ENCODE peak calls at places on chromosomes 7 and 10, in eight cellular contexts. Y is pancreas, J is PC-3, T is heart left ventricle, D is foreskin fibroblast, S is thoracic aorta, L is BE2C, G is cardiac muscle cell. A is an unnamed sample.

GRCh38 chr7:64206903-64207302 is at the start of gene ZNF735:
- DNase-seq in Y (no peak), L (no peak), J (no peak), T (no peak), D (no peak), G (no peak), S (no peak), A (no peak)

GRCh38 chr7:99272476-99273045 is at the start of gene MYH16:
- DNase-seq in L (no peak), J (peak), S (no peak), Y (no peak), D (no peak), G (no peak), T (no peak), A (peak)

GRCh38 chr10:99658622-99659030 is 683 bp upstream of the ENTPD7 start:
- DNase-seq in S (peak), G (peak), L (peak), J (no peak), Y (peak), T (peak), D (peak), A (peak)

GRCh38 chr7:128024154-128024553 is 7.1 kb downstream of the LRRC4 start:
- DNase-seq in T (no peak), J (no peak), S (no peak), Y (no peak), G (no peak), L (no peak), D (no peak), A (no peak)

GRCh38 chr7:127874951-127875608 is 156.2 kb downstream of the LRRC4 start:
- DNase-seq in L (no peak), Y (no peak), S (no peak), G (no peak), D (no peak), T (no peak), J (no peak), A (no peak)

GRCh38 chr10:76133597-76134255 is 702.3 kb downstream of the LRMDA start:
- DNase-seq in L (peak), S (no peak), T (no peak), Y (no peak), D (peak), G (no peak), J (no peak), A (no peak)

GRCh38 chr7:64802699-64803098 is 8.5 kb downstream of the ZNF138 start:
- DNase-seq in S (no peak), J (no peak), L (no peak), T (no peak), Y (no peak), D (no peak), G (no peak), A (no peak)

GRCh38 chr7:7564323-7564780 is 2.3 kb upstream of the MIOS start:
- DNase-seq in S (no peak), G (peak), Y (no peak), T (no peak), L (no peak), D (peak), J (peak), A (peak)

GRCh38 chr7:55309040-55309991 is 55.8 kb upstream of the LANCL2 start:
- DNase-seq in S (no peak), D (no peak), Y (no peak), J (no peak), L (no peak), G (no peak), T (no peak), A (no peak)

GRCh38 chr7:128409435-128410091 is at the start of gene IMPDH1:
- DNase-seq in T (peak), S (peak), L (peak), G (peak), D (peak), Y (peak), J (peak), A (peak)

GRCh38 chr10:2949948-2950354 is 117.4 kb upstream of the PFKP start:
- DNase-seq in J (peak), D (no peak), L (no peak), S (no peak), Y (no peak), T (no peak), G (no peak), A (peak)

GRCh38 chr7:81624021-81624630 is 145.7 kb downstream of the HGF start:
- DNase-seq in L (no peak), G (no peak), T (no peak), Y (no peak), D (no peak), J (peak), S (no peak), A (no peak)

GRCh38 chr7:128032605-128033235 is 1.5 kb upstream of the LRRC4 start:
- DNase-seq in J (no peak), T (no peak), L (no peak), G (peak), D (no peak), Y (no peak), S (no peak), A (no peak)

GRCh38 chr10:96468845-96469244 is 44.9 kb downstream of the TLL2 start:
- DNase-seq in J (no peak), D (no peak), S (no peak), L (no peak), G (no peak), T (no peak), Y (no peak), A (no peak)

GRCh38 chr10:34813626-34814227 is 1.4 kb downstream of the PARD3 start:
- DNase-seq in L (no peak), D (no peak), T (peak), J (peak), Y (no peak), S (no peak), G (peak), A (peak)

GRCh38 chr7:78139335-78139734 is 340.8 kb downstream of the PHTF2 start:
- DNase-seq in J (no peak), L (peak), D (peak), S (no peak), G (no peak), T (no peak), Y (no peak), A (no peak)

GRCh38 chr10:114770009-114770408 is 51.6 kb upstream of the FHIP2A start:
- DNase-seq in T (no peak), L (no peak), S (no peak), J (no peak), Y (no peak), D (no peak), G (no peak), A (no peak)

GRCh38 chr10:114767589-114768393 is 53.8 kb upstream of the FHIP2A start:
- DNase-seq in S (no peak), L (peak), T (peak), D (no peak), G (no peak), Y (peak), J (peak), A (peak)

GRCh38 chr10:114767101-114767588 is 54.4 kb upstream of the FHIP2A start:
- DNase-seq in S (no peak), T (no peak), L (no peak), Y (no peak), D (peak), G (peak), J (peak), A (peak)

GRCh38 chr10:114766470-114766869 is 55.1 kb upstream of the FHIP2A start:
- DNase-seq in S (no peak), Y (no peak), G (no peak), J (peak), T (no peak), L (no peak), D (no peak), A (no peak)

GRCh38 chr10:114768394-114768786 is 53.2 kb upstream of the FHIP2A start:
- DNase-seq in J (no peak), L (no peak), Y (no peak), T (no peak), S (no peak), G (no peak), D (no peak), A (no peak)
- H3K4me3 ChIP-seq in J (peak), L (peak), Y (peak), T (peak), S (peak), G (peak), D (peak), A (peak)

DNA sequence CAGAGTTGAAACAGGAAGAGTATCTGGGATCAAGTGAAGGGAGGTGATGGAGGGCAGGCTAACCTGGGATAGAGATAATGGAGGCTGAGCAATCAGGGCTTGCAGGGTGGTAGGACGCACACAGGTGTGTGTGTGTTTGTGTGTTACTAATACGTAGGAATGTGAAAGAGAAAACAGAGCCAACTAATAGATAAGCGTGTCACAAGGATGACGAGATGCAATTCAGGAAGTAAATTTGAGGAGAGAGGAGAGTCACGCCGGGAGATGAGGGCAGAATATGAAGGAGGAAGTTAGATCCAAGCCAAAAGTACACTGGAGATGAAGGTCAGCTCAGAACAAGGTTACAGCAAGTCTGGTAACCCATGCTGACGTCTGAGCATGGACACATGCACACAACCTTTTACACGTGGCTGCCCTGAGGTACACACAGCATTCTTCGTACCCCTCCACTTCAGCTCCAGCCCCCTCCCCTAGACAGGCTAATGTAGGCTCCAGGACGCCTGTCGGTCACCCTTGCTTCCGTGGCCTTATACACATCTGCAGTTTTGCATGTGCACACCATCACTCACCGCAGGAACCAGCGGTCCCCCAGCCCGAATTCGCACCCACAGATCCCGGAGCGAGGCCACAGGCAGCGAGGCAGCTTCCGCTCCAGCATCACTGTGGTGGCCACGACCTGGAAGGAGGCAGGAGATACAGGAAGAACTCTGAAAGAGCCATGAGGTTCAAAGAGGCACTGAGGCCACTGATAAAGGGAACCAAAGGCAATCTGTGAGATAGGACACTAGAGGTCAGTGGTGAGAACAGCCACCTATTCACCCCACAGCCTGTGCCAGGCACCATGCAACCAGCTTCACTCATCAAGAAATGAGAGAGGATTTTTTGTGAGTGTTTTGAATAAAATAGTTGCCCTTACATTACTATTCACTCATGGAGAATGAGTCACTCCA is 23.7 kb upstream of the TRPV6 start:
- DNase-seq in T (no peak), D (no peak), L (no peak), J (no peak), Y (no peak), S (no peak), G (peak), A (no peak)
- TF ChIP-seq CTCF in T (no peak), D (peak), L (peak), J (peak), Y (no peak), S (no peak), G (peak), A (peak)

GRCh38 chr10:18400201-18400910 is 251.0 kb downstream of the NSUN6 start:
- DNase-seq in S (no peak), L (no peak), D (no peak), T (no peak), J (no peak), G (no peak), Y (no peak), A (no peak)

GRCh38 chr10:18400911-18401260 is 250.5 kb downstream of the NSUN6 start:
- DNase-seq in J (no peak), S (no peak), D (no peak), Y (peak), T (no peak), G (no peak), L (no peak), A (no peak)

GRCh38 chr10:18404530-18404929 is 246.9 kb downstream of the NSUN6 start:
- DNase-seq in G (no peak), Y (no peak), L (no peak), T (no peak), D (no peak), S (no peak), J (no peak), A (no peak)

GRCh38 chr10:18401416-18402195 is 249.8 kb downstream of the NSUN6 start:
- DNase-seq in T (no peak), L (no peak), Y (no peak), S (no peak), D (no peak), G (no peak), J (no peak), A (no peak)

GRCh38 chr10:18402766-18403346 is 248.5 kb downstream of the NSUN6 start:
- DNase-seq in G (no peak), S (no peak), J (no peak), L (no peak), T (no peak), D (no peak), Y (no peak), A (no peak)
- H3K4me3 ChIP-seq in G (no peak), S (no peak), J (no peak), L (no peak), T (no peak), D (no peak), Y (no peak), A (no peak)

GRCh38 chr10:13354783-13355182 is 6.7 kb upstream of the SEPHS1 start:
- DNase-seq in S (no peak), Y (no peak), T (no peak), L (no peak), D (no peak), J (no peak), G (no peak), A (no peak)

GRCh38 chr10:13351340-13351915 is 3.3 kb upstream of the SEPHS1 start:
- DNase-seq in J (no peak), T (no peak), D (no peak), Y (no peak), L (no peak), G (no peak), S (no peak), A (no peak)

GRCh38 chr10:13356392-13356791 is 8.3 kb upstream of the SEPHS1 start:
- DNase-seq in G (no peak), Y (no peak), J (no peak), D (no peak), S (no peak), T (no peak), L (no peak), A (no peak)

GRCh38 chr10:13349776-13350274 is 1.7 kb upstream of the SEPHS1 start:
- DNase-seq in L (no peak), S (no peak), Y (peak), T (peak), G (peak), D (peak), J (peak), A (peak)

GRCh38 chr10:13352519-13352918 is 4.4 kb upstream of the SEPHS1 start:
- DNase-seq in D (no peak), S (no peak), T (no peak), G (no peak), J (no peak), Y (no peak), L (no peak), A (no peak)
- TF ChIP-seq CTCF in D (no peak), S (no peak), T (no peak), G (no peak), J (no peak), Y (no peak), L (peak), A (no peak)

GRCh38 chr7:13989944-13990295 is 454 bp upstream of the ETV1 start:
- DNase-seq in L (no peak), D (no peak), S (no peak), G (no peak), J (no peak), T (no peak), Y (no peak), A (no peak)
- H3K4me3 ChIP-seq in L (peak), D (peak), S (peak), G (peak), J (peak), T (peak), Y (peak), A (peak)

GRCh38 chr10:32600317-32600716 is 154.4 kb downstream of the CCDC7 start:
- DNase-seq in G (no peak), T (no peak), J (no peak), Y (no peak), S (no peak), L (no peak), D (no peak), A (no peak)
- TF ChIP-seq CTCF in G (no peak), T (no peak), J (no peak), Y (no peak), S (no peak), L (no peak), D (no peak), A (no peak)

DNA sequence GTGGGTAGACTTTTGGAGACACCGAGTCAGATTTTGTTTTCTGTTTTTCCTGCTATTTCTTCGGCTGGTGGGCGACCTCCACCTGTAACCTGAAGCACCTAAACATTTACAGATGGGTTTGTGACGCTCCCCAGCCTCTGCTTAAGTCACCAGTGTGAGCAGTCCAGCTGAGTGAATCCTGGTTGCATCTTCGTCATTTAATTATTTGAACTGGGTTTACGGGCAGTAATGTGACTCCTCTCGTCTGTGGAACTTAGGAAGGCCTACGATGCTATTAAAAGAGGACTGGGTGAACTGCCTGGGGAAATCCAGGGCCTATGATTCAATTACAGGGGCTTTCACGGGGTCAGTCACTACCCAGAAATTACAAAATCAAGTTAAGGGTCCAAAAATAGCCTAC is 52.5 kb downstream of the WNT2 start:
- DNase-seq in D (peak), T (no peak), G (no peak), S (no peak), J (peak), Y (no peak), L (no peak), A (no peak)
- H3K4me3 ChIP-seq in D (no peak), T (no peak), G (no peak), S (no peak), J (peak), Y (no peak), L (no peak), A (no peak)

A was measured in epithelial cell of esophagus.